ENCODE peak calls at places on chromosome 13, in four cellular contexts. One of them, this sample, is unnamed. For H3K4me1 and H3K36me3, the result is how much of the 10 kb centered on the place peaks cover.

GRCh38 chr13:44790289-44790688 is 199.0 kb downstream of the NUFIP1 start:
- DNase-seq in lower lobe of right lung: no peak
- DNase-seq in effector memory CD4-positive, alpha-beta T cell: no peak
- DNase-seq in psoas muscle: no peak
- DNase-seq in this sample: no peak

GRCh38 chr13:45196622-45197021 is 4.2 kb downstream of the KCTD4 start:
- DNase-seq in lower lobe of right lung: no peak
- DNase-seq in effector memory CD4-positive, alpha-beta T cell: no peak
- DNase-seq in psoas muscle: no peak
- DNase-seq in this sample: no peak

GRCh38 chr13:108269601-108270328 is at the start of gene TNFSF13B:
- DNase-seq in effector memory CD4-positive, alpha-beta T cell: no peak
- DNase-seq in psoas muscle: peak
- DNase-seq in lower lobe of right lung: peak
- DNase-seq in this sample: no peak

GRCh38 chr13:91228940-91229339 is 118.5 kb upstream of the MIR17HG start:
- DNase-seq in psoas muscle: no peak
- DNase-seq in effector memory CD4-positive, alpha-beta T cell: no peak
- DNase-seq in lower lobe of right lung: no peak
- DNase-seq in this sample: no peak

GRCh38 chr13:36006347-36006746 is 124.8 kb downstream of the DCLK1 start:
- DNase-seq in psoas muscle: no peak
- DNase-seq in effector memory CD4-positive, alpha-beta T cell: no peak
- DNase-seq in lower lobe of right lung: peak
- DNase-seq in this sample: no peak

GRCh38 chr13:99062593-99062992 is 84.7 kb upstream of the DOCK9 start:
- DNase-seq in effector memory CD4-positive, alpha-beta T cell: no peak
- DNase-seq in psoas muscle: no peak
- DNase-seq in lower lobe of right lung: no peak
- DNase-seq in this sample: no peak

GRCh38 chr13:98879965-98880364 is 97.9 kb downstream of the DOCK9 start:
- DNase-seq in effector memory CD4-positive, alpha-beta T cell: no peak
- DNase-seq in lower lobe of right lung: no peak
- DNase-seq in psoas muscle: peak
- DNase-seq in this sample: no peak

GRCh38 chr13:73187106-73187505 is 128.3 kb downstream of the KLF5 start:
- DNase-seq in lower lobe of right lung: no peak
- DNase-seq in effector memory CD4-positive, alpha-beta T cell: no peak
- DNase-seq in psoas muscle: no peak
- DNase-seq in this sample: no peak

GRCh38 chr13:20351279-20352022 is 119.3 kb upstream of the GJB6 start:
- DNase-seq in lower lobe of right lung: no peak
- DNase-seq in effector memory CD4-positive, alpha-beta T cell: no peak
- DNase-seq in psoas muscle: no peak
- DNase-seq in this sample: no peak

GRCh38 chr13:28529836-28530235 is 34.9 kb upstream of the FLT1 start:
- DNase-seq in psoas muscle: no peak
- DNase-seq in effector memory CD4-positive, alpha-beta T cell: no peak
- DNase-seq in lower lobe of right lung: no peak
- DNase-seq in this sample: no peak

GRCh38 chr13:20623000-20623399 is 56.0 kb downstream of the IFT88 start:
- DNase-seq in psoas muscle: no peak
- DNase-seq in effector memory CD4-positive, alpha-beta T cell: no peak
- DNase-seq in lower lobe of right lung: no peak
- DNase-seq in this sample: no peak

GRCh38 chr13:30676672-30677071 is 58.7 kb upstream of the ALOX5AP start:
- DNase-seq in lower lobe of right lung: no peak
- DNase-seq in effector memory CD4-positive, alpha-beta T cell: no peak
- DNase-seq in psoas muscle: no peak
- DNase-seq in this sample: no peak

GRCh38 chr13:88142653-88143052 is 471.5 kb downstream of the SLITRK5 start:
- DNase-seq in effector memory CD4-positive, alpha-beta T cell: no peak
- DNase-seq in lower lobe of right lung: no peak
- DNase-seq in psoas muscle: no peak
- DNase-seq in this sample: no peak

GRCh38 chr13:30091691-30092090 is 215.7 kb downstream of the KATNAL1 start:
- DNase-seq in psoas muscle: no peak
- DNase-seq in lower lobe of right lung: peak
- DNase-seq in effector memory CD4-positive, alpha-beta T cell: no peak
- DNase-seq in this sample: no peak

GRCh38 chr13:35512271-35512920 is 35.9 kb upstream of the MAB21L1 start:
- DNase-seq in psoas muscle: peak
- DNase-seq in effector memory CD4-positive, alpha-beta T cell: no peak
- DNase-seq in lower lobe of right lung: no peak
- DNase-seq in this sample: no peak

GRCh38 chr13:35957174-35957867 is 173.9 kb downstream of the DCLK1 start:
- DNase-seq in effector memory CD4-positive, alpha-beta T cell: no peak
- DNase-seq in psoas muscle: no peak
- DNase-seq in lower lobe of right lung: no peak
- DNase-seq in this sample: no peak

GRCh38 chr13:112346173-112346898 is 29.8 kb upstream of the SPACA7 start:
- DNase-seq in psoas muscle: no peak
- DNase-seq in effector memory CD4-positive, alpha-beta T cell: no peak
- DNase-seq in lower lobe of right lung: no peak
- DNase-seq in this sample: no peak

GRCh38 chr13:35472308-35473008 is 4.0 kb downstream of the MAB21L1 start:
- DNase-seq in psoas muscle: peak
- DNase-seq in effector memory CD4-positive, alpha-beta T cell: no peak
- DNase-seq in lower lobe of right lung: no peak
- DNase-seq in this sample: no peak

GRCh38 chr13:97125810-97126738 is 96.1 kb upstream of the MBNL2 start:
- DNase-seq in lower lobe of right lung: no peak
- DNase-seq in effector memory CD4-positive, alpha-beta T cell: no peak
- DNase-seq in psoas muscle: peak
- DNase-seq in this sample: no peak

GRCh38 chr13:102769679-102770078 is 3.9 kb downstream of the TEX30 start:
- DNase-seq in effector memory CD4-positive, alpha-beta T cell: no peak
- DNase-seq in lower lobe of right lung: no peak
- DNase-seq in psoas muscle: no peak
- DNase-seq in this sample: no peak

GRCh38 chr13:77351326-77351725 is 24.4 kb upstream of the MYCBP2 start:
- DNase-seq in effector memory CD4-positive, alpha-beta T cell: no peak
- DNase-seq in psoas muscle: no peak
- DNase-seq in lower lobe of right lung: no peak
- DNase-seq in this sample: no peak

GRCh38 chr13:107284168-107284567 is 716.2 kb upstream of the ARGLU1 start:
- DNase-seq in psoas muscle: no peak
- DNase-seq in lower lobe of right lung: no peak
- DNase-seq in effector memory CD4-positive, alpha-beta T cell: no peak
- DNase-seq in this sample: no peak

GRCh38 chr13:28548872-28549271 is 53.9 kb upstream of the FLT1 start:
- DNase-seq in lower lobe of right lung: no peak
- DNase-seq in effector memory CD4-positive, alpha-beta T cell: no peak
- DNase-seq in psoas muscle: no peak
- DNase-seq in this sample: no peak

GRCh38 chr13:27622102-27622820 is 569 bp downstream of the POLR1D start:
- DNase-seq in psoas muscle: no peak
- DNase-seq in effector memory CD4-positive, alpha-beta T cell: no peak
- DNase-seq in lower lobe of right lung: no peak
- DNase-seq in this sample: no peak

GRCh38 chr13:80341098-80341701 is at the start of gene SPRY2:
- DNase-seq in lower lobe of right lung: peak
- DNase-seq in effector memory CD4-positive, alpha-beta T cell: no peak
- DNase-seq in psoas muscle: peak
- DNase-seq in this sample: peak

GRCh38 chr13:82627183-82627582 is 1255.1 kb downstream of the SLITRK1 start:
- DNase-seq in effector memory CD4-positive, alpha-beta T cell: no peak
- DNase-seq in psoas muscle: no peak
- DNase-seq in lower lobe of right lung: no peak
- DNase-seq in this sample: no peak

GRCh38 chr13:83536153-83536552 is 346.1 kb downstream of the SLITRK1 start:
- DNase-seq in effector memory CD4-positive, alpha-beta T cell: no peak
- DNase-seq in lower lobe of right lung: no peak
- DNase-seq in psoas muscle: no peak
- DNase-seq in this sample: no peak

GRCh38 chr13:20016649-20017364 is 58.3 kb downstream of the ZMYM2 start:
- DNase-seq in lower lobe of right lung: no peak
- DNase-seq in psoas muscle: no peak
- DNase-seq in effector memory CD4-positive, alpha-beta T cell: no peak
- DNase-seq in this sample: no peak

GRCh38 chr13:46542833-46543232 is 10.1 kb upstream of the LRCH1 start:
- DNase-seq in lower lobe of right lung: no peak
- DNase-seq in psoas muscle: no peak
- DNase-seq in effector memory CD4-positive, alpha-beta T cell: no peak
- DNase-seq in this sample: no peak

GRCh38 chr13:46633416-46633815 is 80.4 kb downstream of the LRCH1 start:
- DNase-seq in lower lobe of right lung: no peak
- DNase-seq in effector memory CD4-positive, alpha-beta T cell: no peak
- DNase-seq in psoas muscle: no peak
- DNase-seq in this sample: no peak

GRCh38 chr13:23322353-23323336 is 110.9 kb downstream of the SACS start:
- DNase-seq in lower lobe of right lung: no peak
- DNase-seq in effector memory CD4-positive, alpha-beta T cell: no peak
- DNase-seq in psoas muscle: no peak
- DNase-seq in this sample: no peak

GRCh38 chr13:27969866-27970229 is 733 bp upstream of the CDX2 start:
- DNase-seq in lower lobe of right lung: no peak
- DNase-seq in psoas muscle: no peak
- DNase-seq in effector memory CD4-positive, alpha-beta T cell: no peak
- DNase-seq in this sample: no peak

GRCh38 chr13:60572003-60572792 is 175.2 kb downstream of the TDRD3 start:
- DNase-seq in lower lobe of right lung: no peak
- DNase-seq in effector memory CD4-positive, alpha-beta T cell: no peak
- DNase-seq in psoas muscle: no peak
- DNase-seq in this sample: no peak

GRCh38 chr13:99639126-99639525 is 137.9 kb downstream of the TM9SF2 start:
- DNase-seq in lower lobe of right lung: no peak
- DNase-seq in effector memory CD4-positive, alpha-beta T cell: no peak
- DNase-seq in psoas muscle: no peak
- DNase-seq in this sample: no peak

GRCh38 chr13:47747901-47748300 is 253.2 kb downstream of the SUCLA2 start:
- DNase-seq in lower lobe of right lung: no peak
- DNase-seq in psoas muscle: no peak
- DNase-seq in effector memory CD4-positive, alpha-beta T cell: no peak
- DNase-seq in this sample: no peak

GRCh38 chr13:75637101-75637774 is 1.1 kb downstream of the LMO7 start:
- DNase-seq in effector memory CD4-positive, alpha-beta T cell: no peak
- DNase-seq in psoas muscle: no peak
- DNase-seq in lower lobe of right lung: no peak
- DNase-seq in this sample: no peak

DNA sequence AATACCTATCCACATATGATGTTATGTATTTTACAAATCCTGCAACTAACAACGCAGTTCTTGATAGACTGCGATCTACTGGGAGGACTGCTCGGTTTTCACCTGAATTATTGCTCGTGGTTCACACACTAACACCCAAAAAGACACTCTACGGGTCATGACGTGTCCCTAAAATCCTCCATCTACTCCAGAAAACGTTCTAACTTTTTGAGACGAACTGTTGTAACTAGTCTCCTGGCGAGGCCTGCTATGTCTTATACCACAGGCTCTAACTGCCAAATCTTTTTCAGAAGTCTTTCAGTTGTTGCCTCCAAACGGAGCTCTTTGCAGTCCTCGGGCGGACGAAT is 108.2 kb downstream of the KCNRG start:
- DNase-seq in psoas muscle: no peak
- DNase-seq in effector memory CD4-positive, alpha-beta T cell: no peak
- DNase-seq in lower lobe of right lung: no peak
- DNase-seq in this sample: no peak
- H3K4me1 ChIP-seq in psoas muscle: under half
- H3K4me1 ChIP-seq in effector memory CD4-positive, alpha-beta T cell: under half
- H3K4me1 ChIP-seq in lower lobe of right lung: half or more
- H3K4me1 ChIP-seq in this sample: under half

GRCh38 chr13:32663660-32664059 is 77.4 kb downstream of the PDS5B start:
- DNase-seq in effector memory CD4-positive, alpha-beta T cell: no peak
- DNase-seq in psoas muscle: no peak
- DNase-seq in lower lobe of right lung: no peak
- DNase-seq in this sample: no peak

GRCh38 chr13:32669030-32669646 is 82.9 kb downstream of the PDS5B start:
- DNase-seq in effector memory CD4-positive, alpha-beta T cell: no peak
- DNase-seq in lower lobe of right lung: no peak
- DNase-seq in psoas muscle: no peak
- DNase-seq in this sample: no peak

GRCh38 chr13:32666990-32667571 is 80.8 kb downstream of the PDS5B start:
- DNase-seq in effector memory CD4-positive, alpha-beta T cell: no peak
- DNase-seq in lower lobe of right lung: no peak
- DNase-seq in psoas muscle: no peak
- DNase-seq in this sample: no peak
- H3K36me3 ChIP-seq in effector memory CD4-positive, alpha-beta T cell: under half
- H3K36me3 ChIP-seq in lower lobe of right lung: under half
- H3K36me3 ChIP-seq in psoas muscle: under half
- H3K36me3 ChIP-seq in this sample: under half

GRCh38 chr13:113853518-113854237 is 10.2 kb downstream of the GAS6 start:
- DNase-seq in lower lobe of right lung: peak
- DNase-seq in psoas muscle: peak
- DNase-seq in effector memory CD4-positive, alpha-beta T cell: no peak
- DNase-seq in this sample: peak
- H3K4me1 ChIP-seq in lower lobe of right lung: half or more
- H3K4me1 ChIP-seq in psoas muscle: half or more
- H3K4me1 ChIP-seq in effector memory CD4-positive, alpha-beta T cell: under half
- H3K4me1 ChIP-seq in this sample: under half

DNA sequence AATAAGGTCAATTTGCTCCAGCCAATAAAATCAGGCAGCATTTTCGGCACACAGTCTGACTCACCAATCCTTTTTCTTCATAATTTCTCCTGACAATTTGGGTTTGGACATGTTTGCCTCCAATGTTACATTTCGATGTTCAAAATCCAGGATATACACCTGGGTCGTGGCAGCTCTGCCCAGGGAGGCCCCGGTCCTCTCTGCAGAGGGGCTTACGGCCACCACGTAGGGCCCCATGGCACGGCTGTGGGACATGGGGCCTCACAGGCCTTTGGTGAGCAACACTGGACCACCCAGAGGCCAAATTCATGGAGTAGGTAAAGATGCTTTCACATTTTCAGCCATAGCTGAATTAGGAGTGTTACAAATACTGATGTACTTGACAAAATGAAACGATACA is 25.4 kb downstream of the IRS2 start:
- DNase-seq in lower lobe of right lung: no peak
- DNase-seq in psoas muscle: no peak
- DNase-seq in effector memory CD4-positive, alpha-beta T cell: no peak
- DNase-seq in this sample: no peak
- H3K36me3 ChIP-seq in lower lobe of right lung: under half
- H3K36me3 ChIP-seq in psoas muscle: under half
- H3K36me3 ChIP-seq in effector memory CD4-positive, alpha-beta T cell: under half
- H3K36me3 ChIP-seq in this sample: under half

GRCh38 chr13:41107584-41108014 is 25.0 kb downstream of the KBTBD6 start:
- DNase-seq in effector memory CD4-positive, alpha-beta T cell: no peak
- DNase-seq in psoas muscle: no peak
- DNase-seq in lower lobe of right lung: no peak
- DNase-seq in this sample: no peak
- H3K4me1 ChIP-seq in effector memory CD4-positive, alpha-beta T cell: under half
- H3K4me1 ChIP-seq in psoas muscle: under half
- H3K4me1 ChIP-seq in lower lobe of right lung: under half
- H3K4me1 ChIP-seq in this sample: under half

This sample was measured in breast epithelium.